ENCODE peak calls at places on chromosome X, in nine cellular contexts. One of them, this sample, is unnamed.

GRCh38 chrX:21266949-21267348 is 107.3 kb upstream of the CNKSR2 start:
- DNase-seq in activated B cell treated with CpG ODN at 0.5 μM for 24 hours: no peak
- DNase-seq in AG10803: no peak
- DNase-seq in progenitor cell of endocrine pancreas: no peak
- DNase-seq in endodermal cell: no peak
- DNase-seq in omental fat pad: no peak
- DNase-seq in colonic mucosa: no peak
- DNase-seq in astrocyte of the spinal cord: no peak
- DNase-seq in cardiac muscle cell: no peak
- DNase-seq in this sample: no peak

GRCh38 chrX:15854080-15854655 is 445 bp downstream of the AP1S2 start:
- DNase-seq in activated B cell treated with CpG ODN at 0.5 μM for 24 hours: peak
- DNase-seq in AG10803: no peak
- DNase-seq in progenitor cell of endocrine pancreas: peak
- DNase-seq in endodermal cell: peak
- DNase-seq in omental fat pad: peak
- DNase-seq in colonic mucosa: peak
- DNase-seq in astrocyte of the spinal cord: no peak
- DNase-seq in cardiac muscle cell: peak
- DNase-seq in this sample: peak

GRCh38 chrX:130395341-130395740 is 6.4 kb upstream of the RBMX2 start:
- DNase-seq in activated B cell treated with CpG ODN at 0.5 μM for 24 hours: no peak
- DNase-seq in AG10803: no peak
- DNase-seq in progenitor cell of endocrine pancreas: no peak
- DNase-seq in endodermal cell: no peak
- DNase-seq in omental fat pad: no peak
- DNase-seq in colonic mucosa: no peak
- DNase-seq in astrocyte of the spinal cord: no peak
- DNase-seq in cardiac muscle cell: no peak
- DNase-seq in this sample: no peak

GRCh38 chrX:13396887-13397286 is 77.0 kb upstream of the ATXN3L start:
- DNase-seq in activated B cell treated with CpG ODN at 0.5 μM for 24 hours: no peak
- DNase-seq in AG10803: peak
- DNase-seq in progenitor cell of endocrine pancreas: no peak
- DNase-seq in endodermal cell: no peak
- DNase-seq in omental fat pad: no peak
- DNase-seq in colonic mucosa: no peak
- DNase-seq in astrocyte of the spinal cord: peak
- DNase-seq in cardiac muscle cell: peak
- DNase-seq in this sample: no peak

GRCh38 chrX:9677098-9677739 is 88.4 kb downstream of the GPR143 start:
- DNase-seq in activated B cell treated with CpG ODN at 0.5 μM for 24 hours: no peak
- DNase-seq in AG10803: no peak
- DNase-seq in progenitor cell of endocrine pancreas: no peak
- DNase-seq in endodermal cell: no peak
- DNase-seq in omental fat pad: no peak
- DNase-seq in colonic mucosa: peak
- DNase-seq in astrocyte of the spinal cord: peak
- DNase-seq in cardiac muscle cell: peak
- DNase-seq in this sample: no peak

GRCh38 chrX:17802756-17803155 is 58.3 kb downstream of the RAI2 start:
- DNase-seq in activated B cell treated with CpG ODN at 0.5 μM for 24 hours: no peak
- DNase-seq in AG10803: no peak
- DNase-seq in progenitor cell of endocrine pancreas: no peak
- DNase-seq in endodermal cell: no peak
- DNase-seq in omental fat pad: no peak
- DNase-seq in colonic mucosa: no peak
- DNase-seq in astrocyte of the spinal cord: no peak
- DNase-seq in cardiac muscle cell: no peak
- DNase-seq in this sample: no peak

GRCh38 chrX:618761-619450 is 11.7 kb upstream of the SHOX start:
- DNase-seq in activated B cell treated with CpG ODN at 0.5 μM for 24 hours: no peak
- DNase-seq in AG10803: no peak
- DNase-seq in progenitor cell of endocrine pancreas: no peak
- DNase-seq in endodermal cell: peak
- DNase-seq in omental fat pad: no peak
- DNase-seq in colonic mucosa: no peak
- DNase-seq in astrocyte of the spinal cord: no peak
- DNase-seq in cardiac muscle cell: no peak
- DNase-seq in this sample: no peak

GRCh38 chrX:41973208-41973607 is 49.9 kb upstream of the CASK start:
- DNase-seq in activated B cell treated with CpG ODN at 0.5 μM for 24 hours: no peak
- DNase-seq in AG10803: no peak
- DNase-seq in progenitor cell of endocrine pancreas: no peak
- DNase-seq in endodermal cell: no peak
- DNase-seq in omental fat pad: no peak
- DNase-seq in colonic mucosa: no peak
- DNase-seq in astrocyte of the spinal cord: no peak
- DNase-seq in cardiac muscle cell: no peak
- DNase-seq in this sample: no peak

GRCh38 chrX:13646154-13646549 is 6.8 kb upstream of the TCEANC start:
- DNase-seq in activated B cell treated with CpG ODN at 0.5 μM for 24 hours: no peak
- DNase-seq in AG10803: peak
- DNase-seq in progenitor cell of endocrine pancreas: peak
- DNase-seq in endodermal cell: peak
- DNase-seq in omental fat pad: no peak
- DNase-seq in colonic mucosa: peak
- DNase-seq in astrocyte of the spinal cord: peak
- DNase-seq in cardiac muscle cell: peak
- DNase-seq in this sample: no peak

DNA sequence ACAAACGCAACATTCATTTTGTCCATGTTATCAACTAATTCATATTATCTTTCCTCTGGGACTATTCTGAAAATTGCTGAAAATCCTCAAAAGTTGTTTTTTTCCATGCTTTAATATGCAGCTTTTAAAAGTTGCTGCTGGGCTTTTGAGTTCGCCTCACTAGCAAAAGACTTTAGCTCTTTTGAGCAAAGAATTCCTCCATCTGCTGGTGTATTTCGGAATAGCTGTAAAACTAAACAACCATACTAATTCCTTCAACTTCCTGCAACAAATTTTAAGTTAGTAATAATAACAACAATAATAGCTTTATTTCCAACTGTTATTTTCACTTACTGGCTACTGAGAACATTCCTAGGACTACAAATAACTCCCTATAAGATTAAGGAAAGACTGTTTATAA is 124.5 kb upstream of the PLAC1 start:
- DNase-seq in activated B cell treated with CpG ODN at 0.5 μM for 24 hours: no peak
- DNase-seq in AG10803: peak
- DNase-seq in progenitor cell of endocrine pancreas: no peak
- DNase-seq in endodermal cell: no peak
- DNase-seq in omental fat pad: no peak
- DNase-seq in colonic mucosa: no peak
- DNase-seq in astrocyte of the spinal cord: peak
- DNase-seq in cardiac muscle cell: peak
- DNase-seq in this sample: no peak
- TF ChIP-seq CTCF in activated B cell treated with CpG ODN at 0.5 μM for 24 hours: no peak
- TF ChIP-seq CTCF in AG10803: peak
- TF ChIP-seq CTCF in progenitor cell of endocrine pancreas: peak
- TF ChIP-seq CTCF in endodermal cell: peak
- TF ChIP-seq CTCF in omental fat pad: no peak
- TF ChIP-seq CTCF in colonic mucosa: peak
- TF ChIP-seq CTCF in astrocyte of the spinal cord: peak
- TF ChIP-seq CTCF in cardiac muscle cell: peak
- TF ChIP-seq CTCF in this sample: peak

GRCh38 chrX:74286950-74287349 is 17.0 kb upstream of the ZCCHC13 start:
- DNase-seq in activated B cell treated with CpG ODN at 0.5 μM for 24 hours: no peak
- DNase-seq in AG10803: peak
- DNase-seq in progenitor cell of endocrine pancreas: no peak
- DNase-seq in endodermal cell: no peak
- DNase-seq in omental fat pad: no peak
- DNase-seq in colonic mucosa: no peak
- DNase-seq in astrocyte of the spinal cord: peak
- DNase-seq in cardiac muscle cell: peak
- DNase-seq in this sample: no peak

GRCh38 chrX:74293343-74293946 is 10.5 kb upstream of the ZCCHC13 start:
- DNase-seq in activated B cell treated with CpG ODN at 0.5 μM for 24 hours: peak
- DNase-seq in AG10803: peak
- DNase-seq in progenitor cell of endocrine pancreas: peak
- DNase-seq in endodermal cell: peak
- DNase-seq in omental fat pad: no peak
- DNase-seq in colonic mucosa: peak
- DNase-seq in astrocyte of the spinal cord: peak
- DNase-seq in cardiac muscle cell: peak
- DNase-seq in this sample: peak

GRCh38 chrX:74295102-74295501 is 8.9 kb upstream of the ZCCHC13 start:
- DNase-seq in activated B cell treated with CpG ODN at 0.5 μM for 24 hours: no peak
- DNase-seq in AG10803: no peak
- DNase-seq in progenitor cell of endocrine pancreas: no peak
- DNase-seq in endodermal cell: no peak
- DNase-seq in omental fat pad: no peak
- DNase-seq in colonic mucosa: no peak
- DNase-seq in astrocyte of the spinal cord: no peak
- DNase-seq in cardiac muscle cell: no peak
- DNase-seq in this sample: no peak

GRCh38 chrX:74291577-74291963 is 12.4 kb upstream of the ZCCHC13 start:
- DNase-seq in activated B cell treated with CpG ODN at 0.5 μM for 24 hours: no peak
- DNase-seq in AG10803: no peak
- DNase-seq in progenitor cell of endocrine pancreas: no peak
- DNase-seq in endodermal cell: no peak
- DNase-seq in omental fat pad: no peak
- DNase-seq in colonic mucosa: no peak
- DNase-seq in astrocyte of the spinal cord: peak
- DNase-seq in cardiac muscle cell: no peak
- DNase-seq in this sample: no peak

DNA sequence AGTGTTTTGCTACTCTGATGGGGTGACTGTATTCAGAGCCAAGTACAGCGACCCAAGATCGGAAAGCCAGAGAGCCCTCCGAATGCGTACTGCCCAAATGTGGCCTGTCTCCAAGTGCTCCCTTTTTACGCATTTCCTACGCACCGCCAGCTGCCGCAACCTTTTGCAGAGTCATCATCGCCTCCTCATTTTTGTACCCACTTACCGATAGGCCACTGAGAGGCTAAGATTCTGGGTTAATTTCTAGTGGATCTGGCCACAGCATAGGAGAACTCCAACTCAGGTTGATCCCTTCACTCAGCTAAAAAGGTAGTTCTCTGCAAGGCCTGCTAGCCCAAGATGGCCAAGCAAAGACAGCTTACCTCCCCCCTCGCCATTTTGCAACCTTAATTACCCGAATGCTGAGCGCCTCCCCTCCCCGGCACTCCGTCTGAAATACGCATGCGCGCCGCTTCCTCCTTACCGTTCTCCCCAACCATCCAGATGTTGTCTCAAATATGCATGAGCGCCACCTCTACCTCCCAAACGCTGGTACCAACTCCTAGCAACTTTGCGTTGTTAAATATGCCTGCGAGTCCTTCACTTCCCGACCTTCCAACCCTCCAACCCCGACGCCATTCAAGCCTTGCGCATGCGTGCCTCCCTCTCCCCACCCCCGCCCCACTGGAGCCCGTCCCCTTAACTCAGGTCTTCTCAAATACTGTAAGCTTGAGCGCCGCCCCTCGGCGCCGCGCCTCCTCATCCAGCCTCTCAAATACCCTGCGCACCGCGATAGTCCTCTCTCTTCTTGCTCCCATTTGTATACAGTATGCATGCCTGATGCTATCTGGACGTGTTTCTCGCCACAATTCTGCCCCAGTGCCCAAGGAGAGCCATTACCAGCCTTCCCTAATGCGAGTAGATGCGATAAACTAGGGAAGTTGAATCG is 11.8 kb upstream of the ZCCHC13 start:
- DNase-seq in activated B cell treated with CpG ODN at 0.5 μM for 24 hours: peak
- DNase-seq in AG10803: peak
- DNase-seq in progenitor cell of endocrine pancreas: peak
- DNase-seq in endodermal cell: peak
- DNase-seq in omental fat pad: peak
- DNase-seq in colonic mucosa: peak
- DNase-seq in astrocyte of the spinal cord: peak
- DNase-seq in cardiac muscle cell: peak
- DNase-seq in this sample: peak
- TF ChIP-seq CTCF in activated B cell treated with CpG ODN at 0.5 μM for 24 hours: no peak
- TF ChIP-seq CTCF in AG10803: peak
- TF ChIP-seq CTCF in progenitor cell of endocrine pancreas: peak
- TF ChIP-seq CTCF in endodermal cell: peak
- TF ChIP-seq CTCF in omental fat pad: no peak
- TF ChIP-seq CTCF in colonic mucosa: no peak
- TF ChIP-seq CTCF in astrocyte of the spinal cord: peak
- TF ChIP-seq CTCF in cardiac muscle cell: peak
- TF ChIP-seq CTCF in this sample: no peak

DNA sequence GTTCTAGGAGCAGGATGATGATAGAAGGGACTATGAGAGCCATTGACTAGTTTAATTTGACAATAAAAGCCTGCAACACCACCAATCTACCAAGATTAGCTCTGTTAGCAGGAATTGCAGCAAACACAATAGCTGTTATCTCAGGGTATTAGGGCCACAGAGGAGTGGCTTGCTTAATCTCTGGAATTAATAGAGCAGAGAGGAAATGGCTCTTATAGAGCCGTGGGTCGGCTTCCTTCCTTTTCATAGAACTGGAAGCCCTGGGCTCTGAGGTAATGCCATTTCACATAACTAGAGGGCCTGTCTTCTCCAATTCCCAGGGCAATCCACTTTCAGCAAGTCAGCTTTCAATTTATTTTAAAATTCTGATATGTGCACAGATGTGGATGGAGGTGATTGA is 83.0 kb downstream of the MAMLD1 start:
- DNase-seq in activated B cell treated with CpG ODN at 0.5 μM for 24 hours: no peak
- DNase-seq in AG10803: no peak
- DNase-seq in progenitor cell of endocrine pancreas: no peak
- DNase-seq in endodermal cell: no peak
- DNase-seq in omental fat pad: no peak
- DNase-seq in colonic mucosa: no peak
- DNase-seq in astrocyte of the spinal cord: no peak
- DNase-seq in cardiac muscle cell: peak
- DNase-seq in this sample: no peak
- TF ChIP-seq CTCF in activated B cell treated with CpG ODN at 0.5 μM for 24 hours: no peak
- TF ChIP-seq CTCF in AG10803: no peak
- TF ChIP-seq CTCF in progenitor cell of endocrine pancreas: no peak
- TF ChIP-seq CTCF in endodermal cell: no peak
- TF ChIP-seq CTCF in omental fat pad: no peak
- TF ChIP-seq CTCF in colonic mucosa: no peak
- TF ChIP-seq CTCF in astrocyte of the spinal cord: no peak
- TF ChIP-seq CTCF in cardiac muscle cell: no peak
- TF ChIP-seq CTCF in this sample: no peak

GRCh38 chrX:97011540-97011939 is 127.8 kb downstream of the RPA4 start:
- DNase-seq in activated B cell treated with CpG ODN at 0.5 μM for 24 hours: no peak
- DNase-seq in AG10803: no peak
- DNase-seq in progenitor cell of endocrine pancreas: no peak
- DNase-seq in endodermal cell: no peak
- DNase-seq in omental fat pad: no peak
- DNase-seq in colonic mucosa: no peak
- DNase-seq in astrocyte of the spinal cord: no peak
- DNase-seq in cardiac muscle cell: no peak
- DNase-seq in this sample: no peak

GRCh38 chrX:97021680-97022079 is 138.0 kb downstream of the RPA4 start:
- DNase-seq in activated B cell treated with CpG ODN at 0.5 μM for 24 hours: no peak
- DNase-seq in AG10803: no peak
- DNase-seq in progenitor cell of endocrine pancreas: no peak
- DNase-seq in endodermal cell: no peak
- DNase-seq in omental fat pad: no peak
- DNase-seq in colonic mucosa: no peak
- DNase-seq in astrocyte of the spinal cord: peak
- DNase-seq in cardiac muscle cell: peak
- DNase-seq in this sample: no peak

DNA sequence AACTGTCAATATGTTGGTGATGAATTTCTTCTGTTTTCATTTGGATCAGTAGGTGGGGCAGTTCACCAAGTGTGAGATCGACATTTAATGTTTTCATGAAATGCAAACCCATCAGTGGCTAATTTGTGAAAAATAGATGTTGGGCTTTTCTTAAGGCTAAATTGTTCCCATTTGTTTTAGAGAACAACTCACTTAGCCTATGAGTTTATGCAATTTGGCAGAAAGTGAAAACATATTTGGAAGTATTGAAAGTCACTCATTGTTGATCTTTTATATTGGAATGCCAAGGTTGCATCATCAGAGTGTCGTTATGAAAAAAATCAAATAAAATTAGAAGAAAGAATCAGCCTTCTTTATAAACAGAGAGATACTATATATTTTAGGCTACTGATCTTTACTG is 132.4 kb downstream of the RPA4 start:
- DNase-seq in activated B cell treated with CpG ODN at 0.5 μM for 24 hours: no peak
- DNase-seq in AG10803: peak
- DNase-seq in progenitor cell of endocrine pancreas: no peak
- DNase-seq in endodermal cell: no peak
- DNase-seq in omental fat pad: no peak
- DNase-seq in colonic mucosa: no peak
- DNase-seq in astrocyte of the spinal cord: no peak
- DNase-seq in cardiac muscle cell: no peak
- DNase-seq in this sample: no peak
- TF ChIP-seq CTCF in activated B cell treated with CpG ODN at 0.5 μM for 24 hours: no peak
- TF ChIP-seq CTCF in AG10803: peak
- TF ChIP-seq CTCF in progenitor cell of endocrine pancreas: no peak
- TF ChIP-seq CTCF in endodermal cell: peak
- TF ChIP-seq CTCF in omental fat pad: no peak
- TF ChIP-seq CTCF in colonic mucosa: no peak
- TF ChIP-seq CTCF in astrocyte of the spinal cord: no peak
- TF ChIP-seq CTCF in cardiac muscle cell: no peak
- TF ChIP-seq CTCF in this sample: no peak